ENCODE peak calls at places on chromosome 10, in five cellular contexts. T is HS-5, B is naive B cell, H is AG10803, Q is cardiac septum. I is an unnamed sample.

GRCh38 chr10:124670849-124671248 is 73.3 kb downstream of the FAM53B start:
- DNase-seq in T (no peak), B (no peak), H (no peak), Q (no peak), I (no peak)

GRCh38 chr10:102119417-102120141 is 589 bp downstream of the LDB1 start:
- DNase-seq in T (no peak), B (peak), H (peak), Q (peak), I (no peak)

GRCh38 chr10:86944031-86944419 is 13.4 kb downstream of the MMRN2 start:
- DNase-seq in T (no peak), B (no peak), H (no peak), Q (no peak), I (no peak)

GRCh38 chr10:102645741-102646609 is 1.7 kb downstream of the TRIM8 start:
- DNase-seq in T (peak), B (peak), H (peak), Q (peak), I (peak)

GRCh38 chr10:66455304-66455703 is 470.5 kb upstream of the LRRTM3 start:
- DNase-seq in T (no peak), B (no peak), H (no peak), Q (no peak), I (no peak)

GRCh38 chr10:63365976-63366765 is 99.6 kb downstream of the JMJD1C start:
- DNase-seq in T (no peak), B (no peak), H (peak), Q (no peak), I (no peak)

GRCh38 chr10:77989081-77989724 is 40.1 kb downstream of the POLR3A start:
- DNase-seq in T (no peak), B (no peak), H (peak), Q (peak), I (no peak)

GRCh38 chr10:107553470-107553869 is 389.0 kb upstream of the SORCS1 start:
- DNase-seq in T (no peak), B (peak), H (peak), Q (no peak), I (no peak)

GRCh38 chr10:29081971-29082699 is 206.7 kb upstream of the LYZL1 start:
- DNase-seq in T (no peak), B (no peak), H (no peak), Q (no peak), I (no peak)

GRCh38 chr10:35447693-35448407 is 111.5 kb downstream of the CCNY start:
- DNase-seq in T (peak), B (no peak), H (peak), Q (no peak), I (peak)

GRCh38 chr10:5484205-5484604 is 15.2 kb downstream of the CALML5 start:
- DNase-seq in T (no peak), B (no peak), H (no peak), Q (no peak), I (no peak)

GRCh38 chr10:119315128-119316001 is 108.0 kb downstream of the GRK5 start:
- DNase-seq in T (peak), B (no peak), H (peak), Q (no peak), I (peak)

GRCh38 chr10:62433181-62433692 is 59.1 kb downstream of the ZNF365 start:
- DNase-seq in T (peak), B (no peak), H (peak), Q (peak), I (peak)

GRCh38 chr10:8617792-8618191 is 563.3 kb downstream of the GATA3 start:
- DNase-seq in T (no peak), B (no peak), H (no peak), Q (no peak), I (no peak)

GRCh38 chr10:61404771-61405170 is 48.4 kb downstream of the TMEM26 start:
- DNase-seq in T (peak), B (no peak), H (peak), Q (no peak), I (no peak)

GRCh38 chr10:4453276-4453675 is 372.7 kb upstream of the AKR1E2 start:
- DNase-seq in T (no peak), B (no peak), H (no peak), Q (no peak), I (no peak)

GRCh38 chr10:6507311-6507710 is 72.8 kb downstream of the PRKCQ start:
- DNase-seq in T (no peak), B (no peak), H (no peak), Q (no peak), I (no peak)

GRCh38 chr10:79929409-79929904 is 19.4 kb downstream of the SFTPD start:
- DNase-seq in T (no peak), B (peak), H (peak), Q (peak), I (peak)

GRCh38 chr10:30882281-30882680 is 149.4 kb downstream of the ZNF438 start:
- DNase-seq in T (no peak), B (no peak), H (no peak), Q (no peak), I (no peak)

GRCh38 chr10:71176661-71177060 is 35.7 kb upstream of the UNC5B start:
- DNase-seq in T (no peak), B (no peak), H (no peak), Q (no peak), I (no peak)

GRCh38 chr10:36669615-36670325 is 455.6 kb upstream of the ANKRD30A start:
- DNase-seq in T (no peak), B (no peak), H (no peak), Q (no peak), I (no peak)

GRCh38 chr10:31952066-31952465 is 23.4 kb upstream of the ARHGAP12 start:
- DNase-seq in T (no peak), B (no peak), H (no peak), Q (no peak), I (no peak)

GRCh38 chr10:63534723-63535122 is 13.5 kb downstream of the REEP3 start:
- DNase-seq in T (no peak), B (no peak), H (no peak), Q (no peak), I (no peak)

GRCh38 chr10:118662228-118663035 is 67.0 kb upstream of the PRLHR start:
- DNase-seq in T (no peak), B (no peak), H (no peak), Q (no peak), I (no peak)

GRCh38 chr10:118017850-118018249 is 28.9 kb downstream of the RAB11FIP2 start:
- DNase-seq in T (no peak), B (no peak), H (no peak), Q (no peak), I (no peak)

GRCh38 chr10:78203915-78204818 is 170.5 kb downstream of the RPS24 start:
- DNase-seq in T (no peak), B (no peak), H (peak), Q (no peak), I (peak)

GRCh38 chr10:93039721-93040120 is 20.9 kb upstream of the CYP26C1 start:
- DNase-seq in T (no peak), B (peak), H (peak), Q (no peak), I (no peak)

GRCh38 chr10:132876131-132876860 is 66.1 kb downstream of the CFAP46 start:
- DNase-seq in T (no peak), B (no peak), H (no peak), Q (peak), I (no peak)

GRCh38 chr10:58219875-58220274 is 47.8 kb downstream of the IPMK start:
- DNase-seq in T (no peak), B (no peak), H (peak), Q (no peak), I (no peak)

GRCh38 chr10:31042670-31043069 is 11.0 kb upstream of the ZNF438 start:
- DNase-seq in T (no peak), B (no peak), H (no peak), Q (no peak), I (no peak)

GRCh38 chr10:90890347-90890746 is 18.6 kb downstream of the RPP30 start:
- DNase-seq in T (no peak), B (no peak), H (peak), Q (no peak), I (no peak)

GRCh38 chr10:26983156-26983555 is 117.1 kb downstream of the ANKRD26 start:
- DNase-seq in T (no peak), B (no peak), H (peak), Q (no peak), I (no peak)

GRCh38 chr10:123205041-123205440 is 50.8 kb downstream of the BUB3 start:
- DNase-seq in T (no peak), B (no peak), H (no peak), Q (no peak), I (no peak)

I was measured in Calu3.